ENCODE peak calls at places on chromosomes 12 and 14, in ten cellular contexts. F is HTR-8/SVneo; B is caudate nucleus; O is NCI-H1105 treated with DMSO at 0.1 percent for 48 hours; K is GM10248; G is activated T-cell treated with anti-CD3 and anti-CD28 coated beads, Interleukin-2, amount 50 U/mL, for 1 hour; X is CD8-positive, alpha-beta memory T cell; M is stimulated activated CD4-positive, alpha-beta T cell treated with anti-CD3 and anti-CD28 coated beads, Interleukin-1b, Interleukin-23, amount 100 ng/mL, for 1 hour; L is fibroblast of the aortic adventitia; C is ACHN. W is an unnamed sample.
A peak's percentile ranks its signal among the peaks of the same experiment; 100 is the strongest.

GRCh38 chr12:131988054-131988796 is 38.5 kb downstream of the EP400 start:
- DNase-seq in B (no peak), C (no peak), G (no peak), K (no peak), X (no peak), O (no peak), L (no peak), F (no peak), M (no peak), W (no peak)

GRCh38 chr12:94326727-94327126 is 132.9 kb downstream of the CEP83 start:
- DNase-seq in O (no peak), C (peak; percentile 75), K (no peak), B (no peak), G (no peak), X (no peak), L (peak; percentile 76), F (no peak), M (no peak), W (no peak)

GRCh38 chr14:67733609-67734008 is 31.9 kb downstream of the RDH12 start:
- DNase-seq in C (no peak), O (no peak), G (no peak), X (no peak), B (no peak), M (no peak), L (no peak), F (no peak), K (no peak), W (no peak)

GRCh38 chr12:59698599-59698998 is 102.8 kb downstream of the SLC16A7 start:
- DNase-seq in B (no peak), C (no peak), K (no peak), F (no peak), O (no peak), G (no peak), L (peak; percentile 91), M (no peak), X (no peak), W (no peak)

GRCh38 chr12:20629414-20630156 is 65.5 kb upstream of the SLCO1C1 start:
- DNase-seq in K (no peak), F (no peak), O (no peak), G (no peak), X (no peak), B (no peak), M (no peak), L (peak; percentile 60), C (peak; percentile 6), W (no peak)

GRCh38 chr12:115857160-115857920 is 420.2 kb downstream of the MED13L start:
- DNase-seq in F (no peak), M (no peak), X (no peak), B (no peak), L (no peak), C (no peak), G (no peak), O (no peak), K (no peak), W (no peak)

GRCh38 chr14:91138511-91139359 is 24.9 kb downstream of the DGLUCY start:
- DNase-seq in X (peak; percentile 57), C (peak; percentile 52), B (no peak), K (peak; percentile 36), G (peak; percentile 28), L (peak; percentile 45), M (no peak), F (no peak), O (no peak), W (no peak)

GRCh38 chr12:8996682-8997405 is 7.5 kb downstream of the KLRG1 start:
- DNase-seq in O (no peak), M (no peak), G (no peak), B (no peak), C (peak; percentile 35), L (peak; percentile 16), X (no peak), F (no peak), K (peak; percentile 71), W (no peak)

GRCh38 chr14:73785336-73785833 is 66.2 kb upstream of the PTGR2 start:
- DNase-seq in G (no peak), M (no peak), C (peak; percentile 75), B (no peak), L (peak; percentile 91), F (peak; percentile 84), X (no peak), K (no peak), O (no peak), W (no peak)

GRCh38 chr14:88500611-88501010 is 54.2 kb downstream of the PTPN21 start:
- DNase-seq in M (no peak), C (no peak), G (no peak), F (no peak), X (no peak), O (no peak), L (no peak), K (no peak), B (no peak), W (no peak)

GRCh38 chr14:104280085-104280901 is 141.9 kb downstream of the KIF26A start:
- DNase-seq in X (peak; percentile 9), B (no peak), M (no peak), O (no peak), G (peak; percentile 8), F (no peak), L (no peak), C (no peak), K (no peak), W (no peak)

GRCh38 chr12:46546634-46547273 is 174.2 kb upstream of the SLC38A2 start:
- DNase-seq in B (no peak), X (no peak), O (no peak), L (no peak), K (peak; percentile 59), C (no peak), G (no peak), M (no peak), F (no peak), W (no peak)

GRCh38 chr14:106396999-106397398 is 870.6 kb downstream of the TMEM121 start:
- DNase-seq in K (no peak), M (no peak), O (no peak), X (no peak), C (no peak), L (no peak), F (no peak), G (no peak), B (no peak), W (no peak)

GRCh38 chr14:61631044-61631692 is 64.1 kb upstream of the HIF1A start:
- DNase-seq in K (no peak), X (no peak), O (peak; percentile 49), L (no peak), G (no peak), C (no peak), M (no peak), B (no peak), F (no peak), W (peak; percentile 46)

GRCh38 chr14:73731111-73731510 is 16.9 kb upstream of the PNMA1 start:
- DNase-seq in X (no peak), C (no peak), L (no peak), K (no peak), F (no peak), B (no peak), O (no peak), G (no peak), M (no peak), W (no peak)

GRCh38 chr12:42086021-42086420 is 58.7 kb downstream of the GXYLT1 start:
- DNase-seq in F (no peak), C (no peak), X (no peak), L (peak; percentile 41), M (no peak), K (no peak), O (no peak), G (no peak), B (no peak), W (no peak)

GRCh38 chr14:29222671-29223268 is 456.2 kb downstream of the FOXG1 start:
- DNase-seq in K (no peak), B (peak; percentile 29), F (peak; percentile 25), C (peak; percentile 48), X (no peak), O (peak; percentile 54), L (peak; percentile 80), M (no peak), G (no peak), W (no peak)

GRCh38 chr12:5648692-5649338 is 216.9 kb downstream of the NTF3 start:
- DNase-seq in F (no peak), K (no peak), L (no peak), C (peak; percentile 70), B (no peak), X (no peak), G (no peak), M (no peak), O (peak; percentile 95), W (peak; percentile 71)

GRCh38 chr12:94147377-94147990 is 893 bp upstream of the PLXNC1 start:
- DNase-seq in L (no peak), M (no peak), F (no peak), G (no peak), C (no peak), K (no peak), B (no peak), O (no peak), X (no peak), W (no peak)